ENCODE peak calls at places on chromosomes 16 and 17, in ten cellular contexts. One of them, this sample, is unnamed.
A peak's percentile ranks its signal among the peaks of the same experiment; 100 is the strongest.

GRCh38 chr17:72381597-72382397 is 261.0 kb downstream of the SOX9 start:
- DNase-seq in stimulated activated CD8-positive, alpha-beta memory T cell treated with anti-CD3 and anti-CD28 coated beads, Interleukin-7, amount 100 ng/mL, for 1 hour: no peak
- DNase-seq in cardiac muscle cell: peak; percentile 5
- DNase-seq in RPMI8226: no peak
- DNase-seq in iPS DF 6.9: no peak
- DNase-seq in HuH-7: no peak
- DNase-seq in AG09309: no peak
- DNase-seq in HFFc6: no peak
- DNase-seq in KG1: no peak
- DNase-seq in A549: no peak
- DNase-seq in this sample: peak; percentile 49

GRCh38 chr17:8210761-8211458 is 535 bp upstream of the AURKB start:
- DNase-seq in stimulated activated CD8-positive, alpha-beta memory T cell treated with anti-CD3 and anti-CD28 coated beads, Interleukin-7, amount 100 ng/mL, for 1 hour: no peak
- DNase-seq in cardiac muscle cell: no peak
- DNase-seq in RPMI8226: no peak
- DNase-seq in iPS DF 6.9: no peak
- DNase-seq in HuH-7: no peak
- DNase-seq in AG09309: no peak
- DNase-seq in HFFc6: no peak
- DNase-seq in KG1: no peak
- DNase-seq in A549: no peak
- DNase-seq in this sample: no peak

GRCh38 chr17:17059301-17059890 is 17.1 kb downstream of the MPRIP start:
- DNase-seq in stimulated activated CD8-positive, alpha-beta memory T cell treated with anti-CD3 and anti-CD28 coated beads, Interleukin-7, amount 100 ng/mL, for 1 hour: no peak
- DNase-seq in cardiac muscle cell: no peak
- DNase-seq in RPMI8226: no peak
- DNase-seq in iPS DF 6.9: no peak
- DNase-seq in HuH-7: no peak
- DNase-seq in AG09309: no peak
- DNase-seq in HFFc6: no peak
- DNase-seq in KG1: no peak
- DNase-seq in A549: no peak
- DNase-seq in this sample: no peak

GRCh38 chr16:11190585-11191565 is 65.1 kb downstream of the SOCS1 start:
- DNase-seq in stimulated activated CD8-positive, alpha-beta memory T cell treated with anti-CD3 and anti-CD28 coated beads, Interleukin-7, amount 100 ng/mL, for 1 hour: no peak
- DNase-seq in cardiac muscle cell: no peak
- DNase-seq in RPMI8226: no peak
- DNase-seq in iPS DF 6.9: no peak
- DNase-seq in HuH-7: no peak
- DNase-seq in AG09309: no peak
- DNase-seq in HFFc6: peak; percentile 37
- DNase-seq in KG1: no peak
- DNase-seq in A549: no peak
- DNase-seq in this sample: no peak

GRCh38 chr17:77881545-77881944 is 77.0 kb upstream of the TNRC6C start:
- DNase-seq in stimulated activated CD8-positive, alpha-beta memory T cell treated with anti-CD3 and anti-CD28 coated beads, Interleukin-7, amount 100 ng/mL, for 1 hour: peak; percentile 52
- DNase-seq in cardiac muscle cell: no peak
- DNase-seq in RPMI8226: peak; percentile 95
- DNase-seq in iPS DF 6.9: no peak
- DNase-seq in HuH-7: no peak
- DNase-seq in AG09309: peak; percentile 16
- DNase-seq in HFFc6: peak; percentile 9
- DNase-seq in KG1: peak; percentile 80
- DNase-seq in A549: no peak
- DNase-seq in this sample: no peak

GRCh38 chr17:74446551-74447500 is 14.9 kb downstream of the GPRC5C start:
- DNase-seq in stimulated activated CD8-positive, alpha-beta memory T cell treated with anti-CD3 and anti-CD28 coated beads, Interleukin-7, amount 100 ng/mL, for 1 hour: no peak
- DNase-seq in cardiac muscle cell: no peak
- DNase-seq in RPMI8226: peak; percentile 59
- DNase-seq in iPS DF 6.9: no peak
- DNase-seq in HuH-7: no peak
- DNase-seq in AG09309: no peak
- DNase-seq in HFFc6: no peak
- DNase-seq in KG1: no peak
- DNase-seq in A549: no peak
- DNase-seq in this sample: no peak

GRCh38 chr16:78461496-78461938 is 362.1 kb downstream of the WWOX start:
- DNase-seq in stimulated activated CD8-positive, alpha-beta memory T cell treated with anti-CD3 and anti-CD28 coated beads, Interleukin-7, amount 100 ng/mL, for 1 hour: no peak
- DNase-seq in cardiac muscle cell: no peak
- DNase-seq in RPMI8226: no peak
- DNase-seq in iPS DF 6.9: no peak
- DNase-seq in HuH-7: no peak
- DNase-seq in AG09309: no peak
- DNase-seq in HFFc6: no peak
- DNase-seq in KG1: no peak
- DNase-seq in A549: no peak
- DNase-seq in this sample: peak; percentile 3

GRCh38 chr16:54052271-54052670 is 234.3 kb downstream of the IRX3 start:
- DNase-seq in stimulated activated CD8-positive, alpha-beta memory T cell treated with anti-CD3 and anti-CD28 coated beads, Interleukin-7, amount 100 ng/mL, for 1 hour: no peak
- DNase-seq in cardiac muscle cell: no peak
- DNase-seq in RPMI8226: no peak
- DNase-seq in iPS DF 6.9: no peak
- DNase-seq in HuH-7: no peak
- DNase-seq in AG09309: no peak
- DNase-seq in HFFc6: no peak
- DNase-seq in KG1: no peak
- DNase-seq in A549: no peak
- DNase-seq in this sample: no peak

GRCh38 chr16:50267651-50268050 is 1.3 kb downstream of the ADCY7 start:
- DNase-seq in stimulated activated CD8-positive, alpha-beta memory T cell treated with anti-CD3 and anti-CD28 coated beads, Interleukin-7, amount 100 ng/mL, for 1 hour: no peak
- DNase-seq in cardiac muscle cell: no peak
- DNase-seq in RPMI8226: peak; percentile 40
- DNase-seq in iPS DF 6.9: no peak
- DNase-seq in HuH-7: no peak
- DNase-seq in AG09309: no peak
- DNase-seq in HFFc6: no peak
- DNase-seq in KG1: no peak
- DNase-seq in A549: no peak
- DNase-seq in this sample: no peak

GRCh38 chr17:45430738-45431530 is 1.7 kb downstream of the ARHGAP27 start:
- DNase-seq in stimulated activated CD8-positive, alpha-beta memory T cell treated with anti-CD3 and anti-CD28 coated beads, Interleukin-7, amount 100 ng/mL, for 1 hour: no peak
- DNase-seq in cardiac muscle cell: no peak
- DNase-seq in RPMI8226: peak; percentile 65
- DNase-seq in iPS DF 6.9: no peak
- DNase-seq in HuH-7: peak; percentile 75
- DNase-seq in AG09309: no peak
- DNase-seq in HFFc6: no peak
- DNase-seq in KG1: no peak
- DNase-seq in A549: no peak
- DNase-seq in this sample: no peak

GRCh38 chr17:43482103-43483012 is 1.4 kb upstream of the DHX8 start:
- DNase-seq in stimulated activated CD8-positive, alpha-beta memory T cell treated with anti-CD3 and anti-CD28 coated beads, Interleukin-7, amount 100 ng/mL, for 1 hour: no peak
- DNase-seq in cardiac muscle cell: no peak
- DNase-seq in RPMI8226: no peak
- DNase-seq in iPS DF 6.9: no peak
- DNase-seq in HuH-7: no peak
- DNase-seq in AG09309: no peak
- DNase-seq in HFFc6: no peak
- DNase-seq in KG1: no peak
- DNase-seq in A549: no peak
- DNase-seq in this sample: no peak

GRCh38 chr16:84753412-84754325 is 53.9 kb downstream of the USP10 start:
- DNase-seq in stimulated activated CD8-positive, alpha-beta memory T cell treated with anti-CD3 and anti-CD28 coated beads, Interleukin-7, amount 100 ng/mL, for 1 hour: no peak
- DNase-seq in cardiac muscle cell: no peak
- DNase-seq in RPMI8226: no peak
- DNase-seq in iPS DF 6.9: no peak
- DNase-seq in HuH-7: no peak
- DNase-seq in AG09309: no peak
- DNase-seq in HFFc6: no peak
- DNase-seq in KG1: no peak
- DNase-seq in A549: no peak
- DNase-seq in this sample: no peak

GRCh38 chr16:19885456-19886060 is 910 bp upstream of the GPRC5B start:
- DNase-seq in stimulated activated CD8-positive, alpha-beta memory T cell treated with anti-CD3 and anti-CD28 coated beads, Interleukin-7, amount 100 ng/mL, for 1 hour: no peak
- DNase-seq in cardiac muscle cell: no peak
- DNase-seq in RPMI8226: no peak
- DNase-seq in iPS DF 6.9: no peak
- DNase-seq in HuH-7: no peak
- DNase-seq in AG09309: no peak
- DNase-seq in HFFc6: no peak
- DNase-seq in KG1: no peak
- DNase-seq in A549: no peak
- DNase-seq in this sample: no peak

GRCh38 chr16:71933913-71934696 is 38.8 kb downstream of the IST1 start:
- DNase-seq in stimulated activated CD8-positive, alpha-beta memory T cell treated with anti-CD3 and anti-CD28 coated beads, Interleukin-7, amount 100 ng/mL, for 1 hour: no peak
- DNase-seq in cardiac muscle cell: no peak
- DNase-seq in RPMI8226: peak; percentile 14
- DNase-seq in iPS DF 6.9: no peak
- DNase-seq in HuH-7: no peak
- DNase-seq in AG09309: no peak
- DNase-seq in HFFc6: peak; percentile 58
- DNase-seq in KG1: no peak
- DNase-seq in A549: no peak
- DNase-seq in this sample: no peak

GRCh38 chr17:64005734-64006167 is 7.6 kb downstream of the PRR29 start:
- DNase-seq in stimulated activated CD8-positive, alpha-beta memory T cell treated with anti-CD3 and anti-CD28 coated beads, Interleukin-7, amount 100 ng/mL, for 1 hour: no peak
- DNase-seq in cardiac muscle cell: no peak
- DNase-seq in RPMI8226: peak; percentile 47
- DNase-seq in iPS DF 6.9: no peak
- DNase-seq in HuH-7: no peak
- DNase-seq in AG09309: no peak
- DNase-seq in HFFc6: no peak
- DNase-seq in KG1: no peak
- DNase-seq in A549: peak; percentile 64
- DNase-seq in this sample: peak; percentile 76

GRCh38 chr17:64420143-64420670 is 28.7 kb upstream of the MILR1 start:
- DNase-seq in stimulated activated CD8-positive, alpha-beta memory T cell treated with anti-CD3 and anti-CD28 coated beads, Interleukin-7, amount 100 ng/mL, for 1 hour: no peak
- DNase-seq in cardiac muscle cell: peak; percentile 77
- DNase-seq in RPMI8226: peak; percentile 75
- DNase-seq in iPS DF 6.9: no peak
- DNase-seq in HuH-7: peak; percentile 71
- DNase-seq in AG09309: peak; percentile 54
- DNase-seq in HFFc6: peak; percentile 86
- DNase-seq in KG1: peak; percentile 81
- DNase-seq in A549: peak; percentile 85
- DNase-seq in this sample: peak; percentile 67

GRCh38 chr17:18996458-18996857 is 8.1 kb downstream of the FAM83G start:
- DNase-seq in stimulated activated CD8-positive, alpha-beta memory T cell treated with anti-CD3 and anti-CD28 coated beads, Interleukin-7, amount 100 ng/mL, for 1 hour: no peak
- DNase-seq in cardiac muscle cell: no peak
- DNase-seq in RPMI8226: no peak
- DNase-seq in iPS DF 6.9: no peak
- DNase-seq in HuH-7: no peak
- DNase-seq in AG09309: no peak
- DNase-seq in HFFc6: no peak
- DNase-seq in KG1: no peak
- DNase-seq in A549: no peak
- DNase-seq in this sample: no peak

GRCh38 chr17:82006468-82007227 is 16.0 kb downstream of the CENPX start:
- DNase-seq in stimulated activated CD8-positive, alpha-beta memory T cell treated with anti-CD3 and anti-CD28 coated beads, Interleukin-7, amount 100 ng/mL, for 1 hour: no peak
- DNase-seq in cardiac muscle cell: no peak
- DNase-seq in RPMI8226: no peak
- DNase-seq in iPS DF 6.9: no peak
- DNase-seq in HuH-7: no peak
- DNase-seq in AG09309: no peak
- DNase-seq in HFFc6: peak; percentile 43
- DNase-seq in KG1: no peak
- DNase-seq in A549: no peak
- DNase-seq in this sample: no peak

GRCh38 chr17:48470388-48471034 is 40.5 kb upstream of the SKAP1 start:
- DNase-seq in stimulated activated CD8-positive, alpha-beta memory T cell treated with anti-CD3 and anti-CD28 coated beads, Interleukin-7, amount 100 ng/mL, for 1 hour: no peak
- DNase-seq in cardiac muscle cell: no peak
- DNase-seq in RPMI8226: peak; percentile 91
- DNase-seq in iPS DF 6.9: no peak
- DNase-seq in HuH-7: no peak
- DNase-seq in AG09309: no peak
- DNase-seq in HFFc6: peak; percentile 38
- DNase-seq in KG1: no peak
- DNase-seq in A549: no peak
- DNase-seq in this sample: no peak

GRCh38 chr16:84109598-84110325 is 7.0 kb downstream of the MBTPS1 start:
- DNase-seq in stimulated activated CD8-positive, alpha-beta memory T cell treated with anti-CD3 and anti-CD28 coated beads, Interleukin-7, amount 100 ng/mL, for 1 hour: no peak
- DNase-seq in cardiac muscle cell: no peak
- DNase-seq in RPMI8226: peak; percentile 44
- DNase-seq in iPS DF 6.9: no peak
- DNase-seq in HuH-7: no peak
- DNase-seq in AG09309: no peak
- DNase-seq in HFFc6: no peak
- DNase-seq in KG1: no peak
- DNase-seq in A549: no peak
- DNase-seq in this sample: no peak

GRCh38 chr17:54439816-54440215 is 460.8 kb upstream of the TOM1L1 start:
- DNase-seq in stimulated activated CD8-positive, alpha-beta memory T cell treated with anti-CD3 and anti-CD28 coated beads, Interleukin-7, amount 100 ng/mL, for 1 hour: no peak
- DNase-seq in cardiac muscle cell: no peak
- DNase-seq in RPMI8226: no peak
- DNase-seq in iPS DF 6.9: no peak
- DNase-seq in HuH-7: no peak
- DNase-seq in AG09309: no peak
- DNase-seq in HFFc6: no peak
- DNase-seq in KG1: no peak
- DNase-seq in A549: no peak
- DNase-seq in this sample: no peak

GRCh38 chr16:27241658-27242057 is 26.9 kb downstream of the NSMCE1 start:
- DNase-seq in stimulated activated CD8-positive, alpha-beta memory T cell treated with anti-CD3 and anti-CD28 coated beads, Interleukin-7, amount 100 ng/mL, for 1 hour: no peak
- DNase-seq in cardiac muscle cell: no peak
- DNase-seq in RPMI8226: no peak
- DNase-seq in iPS DF 6.9: no peak
- DNase-seq in HuH-7: no peak
- DNase-seq in AG09309: no peak
- DNase-seq in HFFc6: no peak
- DNase-seq in KG1: no peak
- DNase-seq in A549: no peak
- DNase-seq in this sample: no peak

GRCh38 chr16:3880623-3881498 is at the start of gene CREBBP:
- DNase-seq in stimulated activated CD8-positive, alpha-beta memory T cell treated with anti-CD3 and anti-CD28 coated beads, Interleukin-7, amount 100 ng/mL, for 1 hour: peak; percentile 67
- DNase-seq in cardiac muscle cell: peak; percentile 92
- DNase-seq in RPMI8226: peak; percentile 96
- DNase-seq in iPS DF 6.9: no peak
- DNase-seq in HuH-7: peak; percentile 65
- DNase-seq in AG09309: peak; percentile 34
- DNase-seq in HFFc6: peak; percentile 58
- DNase-seq in KG1: peak; percentile 71
- DNase-seq in A549: peak; percentile 38
- DNase-seq in this sample: peak; percentile 67

GRCh38 chr17:45316271-45317112 is at the start of gene MAP3K14:
- DNase-seq in stimulated activated CD8-positive, alpha-beta memory T cell treated with anti-CD3 and anti-CD28 coated beads, Interleukin-7, amount 100 ng/mL, for 1 hour: peak; percentile 36
- DNase-seq in cardiac muscle cell: peak; percentile 86
- DNase-seq in RPMI8226: peak; percentile 78
- DNase-seq in iPS DF 6.9: no peak
- DNase-seq in HuH-7: peak; percentile 50
- DNase-seq in AG09309: no peak
- DNase-seq in HFFc6: peak; percentile 45
- DNase-seq in KG1: no peak
- DNase-seq in A549: no peak
- DNase-seq in this sample: peak; percentile 44

GRCh38 chr16:47731252-47731651 is 270.1 kb downstream of the PHKB start:
- DNase-seq in stimulated activated CD8-positive, alpha-beta memory T cell treated with anti-CD3 and anti-CD28 coated beads, Interleukin-7, amount 100 ng/mL, for 1 hour: no peak
- DNase-seq in cardiac muscle cell: no peak
- DNase-seq in RPMI8226: no peak
- DNase-seq in iPS DF 6.9: no peak
- DNase-seq in HuH-7: no peak
- DNase-seq in AG09309: peak; percentile 44
- DNase-seq in HFFc6: peak; percentile 85
- DNase-seq in KG1: no peak
- DNase-seq in A549: no peak
- DNase-seq in this sample: no peak

GRCh38 chr17:11900103-11900502 is 97.2 kb downstream of the ZNF18 start:
- DNase-seq in stimulated activated CD8-positive, alpha-beta memory T cell treated with anti-CD3 and anti-CD28 coated beads, Interleukin-7, amount 100 ng/mL, for 1 hour: no peak
- DNase-seq in cardiac muscle cell: no peak
- DNase-seq in RPMI8226: no peak
- DNase-seq in iPS DF 6.9: no peak
- DNase-seq in HuH-7: no peak
- DNase-seq in AG09309: no peak
- DNase-seq in HFFc6: no peak
- DNase-seq in KG1: no peak
- DNase-seq in A549: no peak
- DNase-seq in this sample: no peak

GRCh38 chr17:1485311-1485747 is 7.2 kb downstream of the MYO1C start:
- DNase-seq in stimulated activated CD8-positive, alpha-beta memory T cell treated with anti-CD3 and anti-CD28 coated beads, Interleukin-7, amount 100 ng/mL, for 1 hour: no peak
- DNase-seq in cardiac muscle cell: peak; percentile 73
- DNase-seq in RPMI8226: peak; percentile 40
- DNase-seq in iPS DF 6.9: no peak
- DNase-seq in HuH-7: peak; percentile 44
- DNase-seq in AG09309: no peak
- DNase-seq in HFFc6: no peak
- DNase-seq in KG1: no peak
- DNase-seq in A549: peak; percentile 48
- DNase-seq in this sample: no peak

GRCh38 chr17:45396496-45397205 is 36.0 kb downstream of the ARHGAP27 start:
- DNase-seq in stimulated activated CD8-positive, alpha-beta memory T cell treated with anti-CD3 and anti-CD28 coated beads, Interleukin-7, amount 100 ng/mL, for 1 hour: no peak
- DNase-seq in cardiac muscle cell: no peak
- DNase-seq in RPMI8226: no peak
- DNase-seq in iPS DF 6.9: no peak
- DNase-seq in HuH-7: no peak
- DNase-seq in AG09309: no peak
- DNase-seq in HFFc6: no peak
- DNase-seq in KG1: no peak
- DNase-seq in A549: no peak
- DNase-seq in this sample: no peak

This sample was measured in NCI-H1105 treated with DMSO at 0.1 percent for 48 hours.